ENCODE peak calls at places on chromosomes 11 and 22, in nine cellular contexts. Y is MM.1S; L is heart right ventricle; K is effector memory CD4-positive, alpha-beta T cell; P is pancreas; O is uterus; F is naive thymus-derived CD4-positive, alpha-beta T cell; X is thoracic aorta; M is ovary. W is an unnamed sample.

GRCh38 chr11:104541706-104542105 is 356.6 kb downstream of the CASP12 start:
- DNase-seq in K (no peak), L (no peak), F (no peak), Y (no peak), P (no peak), X (no peak), O (no peak), M (no peak), W (no peak)

GRCh38 chr11:6321961-6322362 is 1.7 kb upstream of the CAVIN3 start:
- DNase-seq in M (no peak), L (no peak), K (no peak), X (no peak), Y (no peak), P (no peak), O (no peak), F (no peak), W (no peak)

GRCh38 chr11:117584056-117584830 is 212.8 kb downstream of the DSCAML1 start:
- DNase-seq in M (no peak), L (no peak), F (no peak), K (no peak), Y (no peak), X (no peak), P (no peak), O (peak; percentile 13), W (no peak)

GRCh38 chr22:29219881-29220670 is 14.4 kb downstream of the EMID1 start:
- DNase-seq in X (no peak), P (peak; percentile 59), O (no peak), Y (no peak), K (no peak), F (no peak), M (no peak), L (no peak), W (no peak)

GRCh38 chr22:43861529-43861928 is 784 bp downstream of the SULT4A1 start:
- DNase-seq in K (no peak), M (peak; percentile 11), Y (no peak), O (no peak), X (no peak), P (peak; percentile 41), L (no peak), F (no peak), W (no peak)

GRCh38 chr22:17672417-17672991 is 33.9 kb downstream of the BCL2L13 start:
- DNase-seq in X (no peak), P (no peak), K (no peak), O (no peak), F (no peak), L (no peak), Y (no peak), M (no peak), W (no peak)

GRCh38 chr11:9459573-9460321 is 1.1 kb upstream of the ZNF143 start:
- DNase-seq in O (no peak), L (no peak), Y (peak; percentile 48), M (no peak), F (no peak), P (no peak), X (no peak), K (no peak), W (peak; percentile 27)

GRCh38 chr11:33490842-33491370 is 209.7 kb downstream of the C11orf91 start:
- DNase-seq in P (no peak), X (no peak), L (no peak), F (no peak), M (no peak), O (no peak), Y (no peak), K (no peak), W (no peak)

GRCh38 chr11:68146704-68147474 is 25.7 kb upstream of the CHKA start:
- DNase-seq in P (peak; percentile 79), F (no peak), X (no peak), L (peak; percentile 52), M (no peak), K (no peak), O (no peak), Y (no peak), W (peak; percentile 68)

GRCh38 chr11:125724125-125724524 is 22.0 kb upstream of the PATE1 start:
- DNase-seq in P (no peak), X (no peak), M (no peak), F (no peak), O (no peak), K (no peak), Y (no peak), L (no peak), W (no peak)

GRCh38 chr22:40414838-40415505 is 44.6 kb downstream of the SGSM3 start:
- DNase-seq in F (no peak), Y (peak; percentile 20), L (no peak), O (no peak), P (no peak), K (no peak), M (no peak), X (no peak), W (no peak)

GRCh38 chr11:100681064-100681502 is 6.0 kb upstream of the ARHGAP42 start:
- DNase-seq in O (peak; percentile 46), P (no peak), K (no peak), Y (peak; percentile 96), M (no peak), F (no peak), L (peak; percentile 33), X (no peak), W (peak; percentile 47)

GRCh38 chr11:17635551-17635938 is 83.8 kb upstream of the MYOD1 start:
- DNase-seq in X (no peak), F (no peak), M (no peak), L (no peak), Y (no peak), O (no peak), K (no peak), P (no peak), W (no peak)

GRCh38 chr22:37118083-37118482 is 8.6 kb upstream of the TMPRSS6 start:
- DNase-seq in O (no peak), K (no peak), Y (no peak), M (no peak), X (no peak), F (no peak), P (no peak), L (no peak), W (no peak)

GRCh38 chr11:126312903-126313460 is 9.1 kb downstream of the DCPS start:
- DNase-seq in P (peak; percentile 24), X (no peak), O (no peak), F (no peak), M (no peak), Y (no peak), K (no peak), L (no peak), W (no peak)

GRCh38 chr11:104694259-104695070 is 203.8 kb downstream of the CASP12 start:
- DNase-seq in P (no peak), M (no peak), X (no peak), L (no peak), K (no peak), F (no peak), Y (no peak), O (no peak), W (peak; percentile 25)

GRCh38 chr22:30250713-30251267 is 4.2 kb upstream of the LIF start:
- DNase-seq in M (no peak), X (no peak), L (no peak), F (no peak), O (no peak), Y (no peak), K (no peak), P (no peak), W (no peak)

GRCh38 chr22:17920145-17920605 is 104.2 kb downstream of the MICAL3 start:
- DNase-seq in L (peak; percentile 70), O (no peak), M (peak; percentile 59), F (no peak), Y (no peak), P (no peak), X (no peak), K (no peak), W (peak; percentile 92)

GRCh38 chr11:92892769-92893168 is 76.7 kb upstream of the MTNR1B start:
- DNase-seq in M (no peak), P (no peak), F (no peak), Y (no peak), L (no peak), K (no peak), X (no peak), O (no peak), W (no peak)

DNA sequence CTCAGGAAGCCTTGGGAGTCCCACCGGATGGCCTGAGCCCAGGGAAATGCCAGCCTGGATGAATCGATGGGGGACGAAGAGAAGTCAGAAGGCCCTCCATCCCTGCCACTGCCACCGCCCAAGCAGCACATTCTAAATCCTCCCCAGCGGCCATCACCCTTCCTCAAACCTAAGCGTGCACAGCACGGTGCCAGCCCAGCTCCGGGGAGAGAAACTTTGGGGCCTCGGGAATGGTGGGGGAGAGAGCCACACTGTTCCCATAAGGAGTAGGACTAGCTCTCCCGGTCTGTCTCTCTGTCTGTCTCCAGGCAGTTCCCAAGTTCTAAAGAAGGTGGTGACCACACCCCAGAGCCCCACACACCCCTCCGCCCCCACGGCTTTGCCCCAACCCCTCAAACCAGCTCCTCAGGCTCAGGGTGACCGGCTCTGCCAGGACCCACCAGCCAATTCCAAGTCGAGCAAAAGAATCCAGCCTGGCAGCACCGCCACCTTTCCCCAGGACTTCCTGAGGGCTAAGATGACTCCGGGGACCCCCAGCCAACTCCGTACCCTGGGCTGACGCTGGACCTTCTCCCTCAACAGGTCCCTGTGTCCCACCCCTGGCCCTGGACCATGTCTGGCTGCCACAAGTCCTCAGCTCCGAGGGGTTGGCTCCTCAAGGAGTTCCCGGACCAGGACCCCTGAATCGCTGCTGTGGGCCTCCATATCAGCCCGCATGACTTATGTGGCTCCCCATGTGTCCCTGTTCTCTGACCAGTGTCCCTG is 2.7 kb downstream of the AHNAK start:
- DNase-seq in P (no peak), L (no peak), X (no peak), F (no peak), O (no peak), K (no peak), M (no peak), Y (no peak), W (no peak)
- H3K4me1 ChIP-seq in P (peaks cover 19% of the 10 kb centered on the region), L (peaks cover 74% of the 10 kb centered on the region), X (peaks cover 49% of the 10 kb centered on the region), F (peaks cover 36% of the 10 kb centered on the region), O (peaks cover 14% of the 10 kb centered on the region), K (peaks cover 69% of the 10 kb centered on the region), M (peaks cover 40% of the 10 kb centered on the region), Y (peaks cover 54% of the 10 kb centered on the region), W (peaks cover 53% of the 10 kb centered on the region)

GRCh38 chr11:103480421-103480820 is 371.2 kb downstream of the DYNC2H1 start:
- DNase-seq in M (no peak), O (no peak), X (no peak), F (no peak), K (no peak), L (no peak), Y (no peak), P (no peak), W (no peak)
- H3K27ac ChIP-seq in M (no peak overlapping the region), O (no peak overlapping the region), X (no peak overlapping the region), F (no peak overlapping the region), K (no peak overlapping the region), L (no peak overlapping the region), Y (no peak overlapping the region), P (no peak overlapping the region), W (no peak overlapping the region)

DNA sequence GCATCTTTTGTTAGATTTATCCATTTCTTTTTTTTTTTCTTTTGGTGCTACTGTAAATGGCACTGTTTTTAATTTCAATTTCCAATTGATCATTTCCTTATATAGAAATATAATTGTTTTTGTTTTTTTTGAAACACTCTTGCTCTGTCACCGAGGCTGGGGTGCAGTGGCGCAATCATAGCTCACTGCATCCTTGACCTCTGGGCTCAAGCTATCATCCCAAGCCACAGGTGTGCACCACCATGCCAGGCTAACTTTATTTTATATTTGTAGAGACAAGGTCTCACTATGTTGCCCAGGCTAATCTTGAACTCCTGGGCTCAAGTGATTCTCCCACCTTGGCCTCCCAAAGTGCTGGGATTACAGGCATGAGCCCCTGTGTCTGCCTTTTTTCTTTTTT is 16.4 kb downstream of the FRMD8 start:
- DNase-seq in F (no peak), P (no peak), M (no peak), X (no peak), L (no peak), K (no peak), O (no peak), Y (no peak), W (no peak)
- H3K4me1 ChIP-seq in F (peaks cover 7% of the 10 kb centered on the region), P (no peaks in the 10 kb centered on the region), M (no peaks in the 10 kb centered on the region), X (no peaks in the 10 kb centered on the region), L (peaks cover 16% of the 10 kb centered on the region), K (no peaks in the 10 kb centered on the region), O (no peaks in the 10 kb centered on the region), Y (no peaks in the 10 kb centered on the region), W (peaks cover 7% of the 10 kb centered on the region)

GRCh38 chr22:49828599-49828965 is 909 bp upstream of the BRD1 start:
- DNase-seq in X (no peak), F (no peak), K (no peak), M (no peak), Y (no peak), L (no peak), O (no peak), P (no peak), W (no peak)
- H3K27ac ChIP-seq in X (no peak overlapping the region), F (peak overlapping the region; percentile 95), K (peak overlapping the region; percentile 87), M (no peak overlapping the region), Y (no peak overlapping the region), L (no peak overlapping the region), O (no peak overlapping the region), P (no peak overlapping the region), W (no peak overlapping the region)

W was measured in adrenal gland.